ENCODE peak calls at places on chromosomes 4 and X, in nine cellular contexts. P, J, Y, N, L, B, G, W and F are unnamed samples.

GRCh38 chr4:148634476-148634875 is 192.3 kb upstream of the NR3C2 start:
- DNase-seq in P (no peak), J (no peak), Y (peak), N (no peak), L (no peak), B (no peak), G (no peak), W (peak), F (no peak)

GRCh38 chr4:62232755-62233280 is 1032.7 kb downstream of the ADGRL3 start:
- DNase-seq in P (no peak), J (no peak), Y (no peak), N (no peak), L (no peak), B (no peak), G (peak), W (no peak), F (no peak)

GRCh38 chrX:9258346-9259104 is 206.3 kb upstream of the TBL1X start:
- DNase-seq in P (no peak), J (no peak), Y (no peak), N (no peak), L (no peak), B (no peak), G (no peak), W (no peak), F (no peak)

GRCh38 chrX:107673933-107674479 is 45.7 kb downstream of the PRPS1 start:
- DNase-seq in P (peak), J (no peak), Y (peak), N (peak), L (peak), B (no peak), G (no peak), W (no peak), F (no peak)

GRCh38 chrX:148380614-148381561 is 119.5 kb upstream of the AFF2 start:
- DNase-seq in P (peak), J (no peak), Y (no peak), N (peak), L (no peak), B (no peak), G (no peak), W (no peak), F (no peak)

GRCh38 chrX:131617182-131617581 is 73.3 kb downstream of the OR13H1 start:
- DNase-seq in P (no peak), J (no peak), Y (peak), N (no peak), L (no peak), B (no peak), G (no peak), W (peak), F (no peak)

GRCh38 chrX:112832481-112833095 is 8.0 kb downstream of the AMOT start:
- DNase-seq in P (no peak), J (peak), Y (peak), N (no peak), L (peak), B (no peak), G (peak), W (no peak), F (no peak)

GRCh38 chrX:153434801-153435200 is 11.1 kb downstream of the TREX2 start:
- DNase-seq in P (no peak), J (no peak), Y (no peak), N (no peak), L (no peak), B (no peak), G (no peak), W (no peak), F (peak)

GRCh38 chr4:185254434-185254833 is 45.0 kb downstream of the SNX25 start:
- DNase-seq in P (no peak), J (no peak), Y (no peak), N (peak), L (no peak), B (no peak), G (no peak), W (no peak), F (no peak)

GRCh38 chrX:50158616-50159015 is 42.2 kb downstream of the AKAP4 start:
- DNase-seq in P (no peak), J (no peak), Y (no peak), N (no peak), L (no peak), B (no peak), G (no peak), W (no peak), F (no peak)

GRCh38 chr4:101667348-101667747 is 123.2 kb upstream of the BANK1 start:
- DNase-seq in P (no peak), J (no peak), Y (no peak), N (no peak), L (no peak), B (no peak), G (no peak), W (no peak), F (peak)

GRCh38 chrX:30060718-30061117 is 154.6 kb upstream of the MAGEB2 start:
- DNase-seq in P (no peak), J (peak), Y (peak), N (no peak), L (peak), B (no peak), G (peak), W (no peak), F (no peak)

GRCh38 chr4:175443547-175443946 is 368.5 kb downstream of the GPM6A start:
- DNase-seq in P (no peak), J (no peak), Y (no peak), N (no peak), L (no peak), B (no peak), G (no peak), W (no peak), F (no peak)

GRCh38 chr4:70818173-70818856 is 21.4 kb downstream of the GRSF1 start:
- DNase-seq in P (no peak), J (no peak), Y (no peak), N (no peak), L (no peak), B (no peak), G (no peak), W (no peak), F (no peak)